ENCODE peak calls at places on chromosomes 13 and 19, in ten cellular contexts. C is GM03348; V is Caki2; F is body of pancreas; H is iPS DF 19.7; X is fibroblast of the conjunctiva; U is lung; A is ovary; Q is lower lobe of right lung; I is naive thymus-derived CD8-positive, alpha-beta T cell. M is an unnamed sample.

GRCh38 chr13:31161583-31162150 is at the start of gene HSPH1:
- DNase-seq in I (peak), U (peak), H (peak), X (peak), Q (peak), C (peak), V (peak), F (peak), A (peak), M (peak)

GRCh38 chr13:36998624-36999041 is 507 bp downstream of the ALG5 start:
- DNase-seq in V (no peak), Q (peak), C (peak), F (peak), A (peak), H (no peak), X (no peak), U (peak), I (peak), M (no peak)

GRCh38 chr13:86710013-86710412 is 910.8 kb upstream of the SLITRK6 start:
- DNase-seq in U (no peak), F (no peak), Q (no peak), X (no peak), H (no peak), A (no peak), V (no peak), I (no peak), C (no peak), M (no peak)

GRCh38 chr19:49488863-49489537 is 1.6 kb downstream of the RPL13A start:
- DNase-seq in A (no peak), I (no peak), H (no peak), X (no peak), F (no peak), Q (no peak), C (no peak), U (no peak), V (no peak), M (peak)

GRCh38 chr13:50277906-50278305 is 262.7 kb downstream of the KCNRG start:
- DNase-seq in X (no peak), C (no peak), V (no peak), Q (no peak), F (no peak), I (no peak), U (no peak), A (no peak), H (no peak), M (no peak)

GRCh38 chr19:1855040-1855827 is 7.0 kb upstream of the REXO1 start:
- DNase-seq in V (peak), A (no peak), F (peak), U (peak), Q (peak), H (no peak), C (peak), I (peak), X (peak), M (no peak)

GRCh38 chr19:15894359-15894758 is 3.5 kb downstream of the CYP4F2 start:
- DNase-seq in X (no peak), V (no peak), H (no peak), C (no peak), A (no peak), I (no peak), Q (no peak), F (no peak), U (no peak), M (no peak)

GRCh38 chr13:45615501-45616101 is at the start of gene ERICH6B:
- DNase-seq in H (peak), V (no peak), Q (no peak), F (peak), I (no peak), A (peak), C (no peak), U (no peak), X (no peak), M (no peak)

GRCh38 chr13:32264407-32264806 is 50.8 kb downstream of the ZAR1L start:
- DNase-seq in Q (no peak), C (no peak), F (peak), X (peak), V (no peak), U (peak), I (no peak), A (no peak), H (no peak), M (no peak)

GRCh38 chr13:93984876-93985275 is 494.6 kb downstream of the DCT start:
- DNase-seq in I (no peak), X (no peak), F (no peak), C (no peak), U (no peak), V (no peak), H (peak), A (no peak), Q (no peak), M (no peak)

GRCh38 chr19:1355258-1355973 is 28.3 kb upstream of the NDUFS7 start:
- DNase-seq in F (no peak), U (no peak), A (peak), V (no peak), Q (no peak), X (no peak), H (no peak), C (peak), I (no peak), M (no peak)

GRCh38 chr13:35600137-35600536 is 123.6 kb upstream of the MAB21L1 start:
- DNase-seq in V (no peak), Q (no peak), A (no peak), I (no peak), H (no peak), F (no peak), U (no peak), X (no peak), C (peak), M (no peak)

M was measured in kidney glomerular epithelial cell.